ENCODE peak calls at places on chromosomes 1 and 21, in ten cellular contexts. One of them, this sample, is unnamed.

GRCh38 chr21:25670726-25671125 is 31.7 kb downstream of the JAM2 start:
- DNase-seq in neural progenitor cell: no peak
- DNase-seq in neural crest cell: no peak
- DNase-seq in cardiac fibroblast: peak
- DNase-seq in GM19239: no peak
- DNase-seq in epithelial cell of proximal tubule: no peak
- DNase-seq in body of pancreas: no peak
- DNase-seq in stimulated activated CD4-positive, alpha-beta T cell treated with anti-CD3 and anti-CD28 coated beads, Interleukin-4, amount 100 ng/mL, for 48 hours: no peak
- DNase-seq in EH: peak
- DNase-seq in Karpas-422: no peak
- DNase-seq in this sample: no peak

GRCh38 chr1:1908506-1908791 is 6.6 kb upstream of the CALML6 start:
- DNase-seq in neural progenitor cell: no peak
- DNase-seq in epithelial cell of proximal tubule: no peak
- DNase-seq in Karpas-422: peak
- DNase-seq in stimulated activated CD4-positive, alpha-beta T cell treated with anti-CD3 and anti-CD28 coated beads, Interleukin-4, amount 100 ng/mL, for 48 hours: no peak
- DNase-seq in EH: no peak
- DNase-seq in GM19239: no peak
- DNase-seq in cardiac fibroblast: no peak
- DNase-seq in body of pancreas: no peak
- DNase-seq in neural crest cell: no peak
- DNase-seq in this sample: no peak

GRCh38 chr1:73673980-73674379 is 524.0 kb downstream of the LRRIQ3 start:
- DNase-seq in neural crest cell: no peak
- DNase-seq in EH: no peak
- DNase-seq in neural progenitor cell: peak
- DNase-seq in epithelial cell of proximal tubule: no peak
- DNase-seq in body of pancreas: no peak
- DNase-seq in cardiac fibroblast: no peak
- DNase-seq in Karpas-422: no peak
- DNase-seq in stimulated activated CD4-positive, alpha-beta T cell treated with anti-CD3 and anti-CD28 coated beads, Interleukin-4, amount 100 ng/mL, for 48 hours: no peak
- DNase-seq in GM19239: no peak
- DNase-seq in this sample: no peak

GRCh38 chr1:156081174-156082110 is 823 bp downstream of the MEX3A start:
- DNase-seq in neural progenitor cell: peak
- DNase-seq in cardiac fibroblast: no peak
- DNase-seq in body of pancreas: no peak
- DNase-seq in neural crest cell: no peak
- DNase-seq in Karpas-422: no peak
- DNase-seq in EH: peak
- DNase-seq in GM19239: no peak
- DNase-seq in stimulated activated CD4-positive, alpha-beta T cell treated with anti-CD3 and anti-CD28 coated beads, Interleukin-4, amount 100 ng/mL, for 48 hours: no peak
- DNase-seq in epithelial cell of proximal tubule: no peak
- DNase-seq in this sample: no peak

GRCh38 chr1:194929376-194929775 is 1678.9 kb downstream of the KCNT2 start:
- DNase-seq in GM19239: no peak
- DNase-seq in body of pancreas: no peak
- DNase-seq in EH: peak
- DNase-seq in neural progenitor cell: no peak
- DNase-seq in cardiac fibroblast: peak
- DNase-seq in epithelial cell of proximal tubule: no peak
- DNase-seq in neural crest cell: no peak
- DNase-seq in stimulated activated CD4-positive, alpha-beta T cell treated with anti-CD3 and anti-CD28 coated beads, Interleukin-4, amount 100 ng/mL, for 48 hours: no peak
- DNase-seq in Karpas-422: no peak
- DNase-seq in this sample: no peak

GRCh38 chr21:43864806-43865470 is at the start of gene AGPAT3:
- DNase-seq in Karpas-422: peak
- DNase-seq in EH: peak
- DNase-seq in neural crest cell: no peak
- DNase-seq in stimulated activated CD4-positive, alpha-beta T cell treated with anti-CD3 and anti-CD28 coated beads, Interleukin-4, amount 100 ng/mL, for 48 hours: peak
- DNase-seq in neural progenitor cell: peak
- DNase-seq in epithelial cell of proximal tubule: no peak
- DNase-seq in body of pancreas: peak
- DNase-seq in cardiac fibroblast: no peak
- DNase-seq in GM19239: peak
- DNase-seq in this sample: no peak

GRCh38 chr1:239718997-239719628 is 332.7 kb downstream of the CHRM3 start:
- DNase-seq in neural crest cell: no peak
- DNase-seq in cardiac fibroblast: no peak
- DNase-seq in body of pancreas: no peak
- DNase-seq in neural progenitor cell: no peak
- DNase-seq in GM19239: no peak
- DNase-seq in epithelial cell of proximal tubule: no peak
- DNase-seq in stimulated activated CD4-positive, alpha-beta T cell treated with anti-CD3 and anti-CD28 coated beads, Interleukin-4, amount 100 ng/mL, for 48 hours: peak
- DNase-seq in Karpas-422: no peak
- DNase-seq in EH: no peak
- DNase-seq in this sample: no peak

GRCh38 chr1:84944767-84945486 is 51.9 kb upstream of the LPAR3 start:
- DNase-seq in GM19239: peak
- DNase-seq in body of pancreas: peak
- DNase-seq in neural progenitor cell: peak
- DNase-seq in Karpas-422: peak
- DNase-seq in stimulated activated CD4-positive, alpha-beta T cell treated with anti-CD3 and anti-CD28 coated beads, Interleukin-4, amount 100 ng/mL, for 48 hours: peak
- DNase-seq in epithelial cell of proximal tubule: peak
- DNase-seq in cardiac fibroblast: peak
- DNase-seq in neural crest cell: peak
- DNase-seq in EH: peak
- DNase-seq in this sample: peak

GRCh38 chr1:64082459-64082858 is 121.0 kb upstream of the UBE2U start:
- DNase-seq in body of pancreas: no peak
- DNase-seq in neural crest cell: no peak
- DNase-seq in cardiac fibroblast: peak
- DNase-seq in Karpas-422: no peak
- DNase-seq in epithelial cell of proximal tubule: no peak
- DNase-seq in GM19239: no peak
- DNase-seq in EH: peak
- DNase-seq in stimulated activated CD4-positive, alpha-beta T cell treated with anti-CD3 and anti-CD28 coated beads, Interleukin-4, amount 100 ng/mL, for 48 hours: no peak
- DNase-seq in neural progenitor cell: no peak
- DNase-seq in this sample: no peak

GRCh38 chr21:39006653-39007417 is 176.4 kb downstream of the PSMG1 start:
- DNase-seq in GM19239: no peak
- DNase-seq in neural progenitor cell: no peak
- DNase-seq in cardiac fibroblast: peak
- DNase-seq in Karpas-422: no peak
- DNase-seq in body of pancreas: no peak
- DNase-seq in EH: no peak
- DNase-seq in epithelial cell of proximal tubule: no peak
- DNase-seq in stimulated activated CD4-positive, alpha-beta T cell treated with anti-CD3 and anti-CD28 coated beads, Interleukin-4, amount 100 ng/mL, for 48 hours: no peak
- DNase-seq in neural crest cell: no peak
- DNase-seq in this sample: peak

GRCh38 chr1:152112101-152112884 is 3.0 kb downstream of the TCHH start:
- DNase-seq in GM19239: no peak
- DNase-seq in Karpas-422: peak
- DNase-seq in neural progenitor cell: peak
- DNase-seq in neural crest cell: no peak
- DNase-seq in epithelial cell of proximal tubule: no peak
- DNase-seq in stimulated activated CD4-positive, alpha-beta T cell treated with anti-CD3 and anti-CD28 coated beads, Interleukin-4, amount 100 ng/mL, for 48 hours: no peak
- DNase-seq in cardiac fibroblast: peak
- DNase-seq in body of pancreas: peak
- DNase-seq in EH: peak
- DNase-seq in this sample: no peak

GRCh38 chr1:154726443-154726842 is 118.5 kb upstream of the ADAR start:
- DNase-seq in neural progenitor cell: no peak
- DNase-seq in EH: no peak
- DNase-seq in epithelial cell of proximal tubule: no peak
- DNase-seq in GM19239: no peak
- DNase-seq in body of pancreas: no peak
- DNase-seq in neural crest cell: no peak
- DNase-seq in Karpas-422: no peak
- DNase-seq in stimulated activated CD4-positive, alpha-beta T cell treated with anti-CD3 and anti-CD28 coated beads, Interleukin-4, amount 100 ng/mL, for 48 hours: no peak
- DNase-seq in cardiac fibroblast: no peak
- DNase-seq in this sample: no peak

GRCh38 chr1:64505232-64505943 is 35.5 kb downstream of the CACHD1 start:
- DNase-seq in cardiac fibroblast: no peak
- DNase-seq in neural progenitor cell: peak
- DNase-seq in epithelial cell of proximal tubule: no peak
- DNase-seq in stimulated activated CD4-positive, alpha-beta T cell treated with anti-CD3 and anti-CD28 coated beads, Interleukin-4, amount 100 ng/mL, for 48 hours: peak
- DNase-seq in Karpas-422: no peak
- DNase-seq in body of pancreas: peak
- DNase-seq in GM19239: no peak
- DNase-seq in EH: no peak
- DNase-seq in neural crest cell: peak
- DNase-seq in this sample: no peak

This sample was measured in globus pallidus.